ENCODE peak calls at places on chromosomes 6 and 20, in four cellular contexts. J is choroid plexus epithelial cell; E is CD8-positive, alpha-beta T cell; M is cardiac muscle cell. I is an unnamed sample.

GRCh38 chr6:112027942-112028674 is 25.8 kb upstream of the CCN6 start:
- DNase-seq in J (peak), E (peak), M (no peak), I (no peak)

GRCh38 chr6:6586671-6587526 is 1.6 kb upstream of the LY86 start:
- DNase-seq in J (no peak), E (no peak), M (no peak), I (no peak)

GRCh38 chr6:159679091-159680077 is 13.7 kb downstream of the SOD2 start:
- DNase-seq in J (peak), E (no peak), M (no peak), I (no peak)

GRCh38 chr6:151391471-151392428 is at the start of gene ZBTB2:
- DNase-seq in J (peak), E (peak), M (peak), I (peak)

GRCh38 chr20:43849496-43850197 is 65.0 kb upstream of the TOX2 start:
- DNase-seq in J (peak), E (no peak), M (no peak), I (peak)

GRCh38 chr20:6178537-6178936 is 55.7 kb upstream of the FERMT1 start:
- DNase-seq in J (peak), E (no peak), M (peak), I (peak)

GRCh38 chr6:39266782-39267355 is 37.6 kb upstream of the KCNK5 start:
- DNase-seq in J (no peak), E (no peak), M (no peak), I (no peak)

GRCh38 chr20:4717816-4718215 is 3.9 kb upstream of the PRND start:
- DNase-seq in J (no peak), E (no peak), M (no peak), I (peak)

GRCh38 chr20:18430172-18430826 is 36.5 kb downstream of the DZANK1 start:
- DNase-seq in J (no peak), E (no peak), M (no peak), I (no peak)

GRCh38 chr20:49584418-49585382 is 16.8 kb upstream of the PTGIS start:
- DNase-seq in J (no peak), E (no peak), M (no peak), I (no peak)

GRCh38 chr6:125749112-125749863 is at the start of gene HEY2:
- DNase-seq in J (peak), E (peak), M (peak), I (peak)

GRCh38 chr20:52154575-52154974 is 37.0 kb downstream of the ZFP64 start:
- DNase-seq in J (no peak), E (no peak), M (no peak), I (no peak)

GRCh38 chr20:40265872-40266533 is 423.0 kb downstream of the MAFB start:
- DNase-seq in J (peak), E (no peak), M (peak), I (peak)

GRCh38 chr20:33423141-33423834 is 20.3 kb downstream of the SNTA1 start:
- DNase-seq in J (peak), E (no peak), M (peak), I (peak)

GRCh38 chr6:167402195-167402686 is 77.4 kb downstream of the TTLL2 start:
- DNase-seq in J (no peak), E (no peak), M (no peak), I (no peak)

GRCh38 chr6:42978793-42979522 is at the start of gene PEX6:
- DNase-seq in J (peak), E (peak), M (peak), I (peak)

GRCh38 chr6:112109267-112109666 is 21.9 kb downstream of the FAM229B start:
- DNase-seq in J (no peak), E (no peak), M (peak), I (no peak)

GRCh38 chr6:133368664-133369063 is 127.5 kb downstream of the EYA4 start:
- DNase-seq in J (peak), E (no peak), M (no peak), I (peak)

GRCh38 chr6:34248198-34248726 is 544 bp downstream of the SMIM29 start:
- DNase-seq in J (peak), E (no peak), M (no peak), I (peak)

GRCh38 chr6:41411961-41412360 is 76.6 kb downstream of the NCR2 start:
- DNase-seq in J (no peak), E (no peak), M (no peak), I (no peak)

GRCh38 chr6:14053776-14054175 is 63.8 kb upstream of the CD83 start:
- DNase-seq in J (no peak), E (no peak), M (no peak), I (no peak)

GRCh38 chr20:23918101-23918862 is 38.7 kb upstream of the CST5 start:
- DNase-seq in J (no peak), E (no peak), M (no peak), I (no peak)

GRCh38 chr6:71250050-71250689 is 38.4 kb upstream of the OGFRL1 start:
- DNase-seq in J (peak), E (no peak), M (no peak), I (peak)

GRCh38 chr20:35134472-35134871 is 12.7 kb downstream of the EDEM2 start:
- DNase-seq in J (peak), E (no peak), M (peak), I (no peak)

GRCh38 chr20:38001173-38001875 is 31.9 kb downstream of the TTI1 start:
- DNase-seq in J (peak), E (no peak), M (no peak), I (peak)

GRCh38 chr6:88662653-88663174 is 300.7 kb downstream of the RNGTT start:
- DNase-seq in J (no peak), E (no peak), M (no peak), I (no peak)

GRCh38 chr6:22082278-22082677 is 214.6 kb downstream of the PRL start:
- DNase-seq in J (no peak), E (no peak), M (no peak), I (no peak)

GRCh38 chr6:26045939-26046368 is 41.3 kb upstream of the HFE start:
- DNase-seq in J (no peak), E (no peak), M (no peak), I (peak)

GRCh38 chr20:20412750-20413149 is 44.8 kb downstream of the INSM1 start:
- DNase-seq in J (no peak), E (no peak), M (no peak), I (no peak)

GRCh38 chr20:3093861-3094361 is 9.4 kb upstream of the AVP start:
- DNase-seq in J (no peak), E (no peak), M (no peak), I (no peak)

GRCh38 chr20:44704551-44704971 is 10.6 kb upstream of the CCN5 start:
- DNase-seq in J (peak), E (no peak), M (no peak), I (peak)

GRCh38 chr6:136037246-136037884 is 185.9 kb downstream of the PDE7B start:
- DNase-seq in J (peak), E (no peak), M (no peak), I (no peak)

DNA sequence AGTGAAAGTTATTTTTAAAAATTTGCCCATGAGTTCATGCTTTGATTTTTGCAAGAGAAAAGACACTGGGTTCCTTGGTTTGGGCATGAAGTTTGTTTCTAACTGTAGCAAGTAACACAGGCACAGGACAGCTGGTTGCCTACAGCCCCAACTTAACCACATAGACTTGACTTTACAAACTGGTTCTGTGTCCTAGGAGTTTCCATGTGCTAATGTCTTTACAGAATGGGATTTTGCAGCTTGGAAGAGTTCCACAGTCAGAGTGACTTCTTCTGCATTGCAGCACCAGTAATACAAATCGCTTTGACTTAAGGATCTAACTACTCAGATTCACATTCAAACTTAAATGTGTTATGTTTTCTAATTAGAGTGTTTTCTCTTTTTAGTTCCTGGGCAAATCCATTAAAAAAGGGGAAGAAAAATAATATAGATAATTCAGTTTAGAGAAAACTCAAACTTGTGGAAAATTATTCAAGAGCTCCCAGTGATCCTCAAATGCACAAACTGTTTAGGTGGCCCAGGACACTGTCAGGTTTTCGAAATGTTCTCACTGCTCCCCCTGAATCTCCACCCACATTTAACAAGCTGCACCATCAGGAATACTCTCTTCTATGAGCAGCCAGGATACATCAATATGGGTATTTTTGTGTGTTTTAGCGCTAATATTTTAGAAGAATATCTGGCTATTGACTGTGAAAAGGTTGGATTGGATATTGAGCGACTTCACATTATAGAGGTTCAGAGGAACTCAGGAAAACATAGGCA is 44.1 kb downstream of the OR2B2 start:
- DNase-seq in J (peak), E (no peak), M (no peak), I (no peak)
- TF ChIP-seq CTCF in J (no peak), E (no peak), M (no peak), I (no peak)

GRCh38 chr6:12992770-12993169 is 276.2 kb downstream of the PHACTR1 start:
- DNase-seq in J (no peak), E (no peak), M (no peak), I (no peak)
- TF ChIP-seq CTCF in J (no peak), E (no peak), M (no peak), I (no peak)

GRCh38 chr6:32146687-32147086 is 5.1 kb downstream of the PRRT1 start:
- DNase-seq in J (no peak), E (no peak), M (peak), I (no peak)

GRCh38 chr6:32148722-32149576 is 2.8 kb downstream of the PRRT1 start:
- DNase-seq in J (peak), E (peak), M (no peak), I (no peak)

GRCh38 chr6:32148289-32148688 is 3.5 kb downstream of the PRRT1 start:
- DNase-seq in J (peak), E (no peak), M (no peak), I (no peak)

GRCh38 chr6:32146287-32146686 is 5.5 kb downstream of the PRRT1 start:
- DNase-seq in J (no peak), E (no peak), M (no peak), I (no peak)

DNA sequence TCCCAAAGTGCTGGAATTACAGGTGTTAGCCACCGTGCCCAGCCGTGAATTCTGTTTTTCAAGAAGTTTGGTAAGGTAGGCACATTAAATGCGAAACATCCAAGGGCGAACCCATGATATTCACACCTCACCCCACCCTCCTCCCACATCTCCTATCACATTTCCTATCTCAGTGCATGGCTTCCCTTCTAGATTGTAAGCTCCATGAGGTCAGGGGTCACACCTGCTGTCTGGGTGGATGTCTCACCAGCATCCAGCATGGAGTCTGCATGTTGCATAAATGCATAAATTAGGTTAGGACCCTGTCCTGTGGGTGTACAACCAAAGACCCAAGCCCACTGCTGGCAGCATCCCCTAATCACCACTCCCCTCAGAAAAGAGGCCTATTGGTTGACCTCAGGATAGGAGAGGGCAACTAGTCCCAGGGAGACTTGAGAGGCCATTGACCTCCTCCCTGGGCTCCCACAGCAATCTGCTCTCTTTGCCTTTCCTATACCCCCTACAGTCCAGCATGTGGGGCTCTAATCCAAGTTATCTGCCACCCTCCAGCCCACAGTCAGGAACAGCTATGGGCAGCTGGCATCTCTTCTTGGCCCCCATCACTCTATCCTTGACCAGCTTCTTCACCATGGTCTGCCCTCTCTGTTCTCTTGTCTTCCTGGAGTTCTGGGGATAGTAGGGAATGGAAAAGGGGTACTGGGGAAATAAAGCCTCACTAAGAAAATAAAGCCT is 4.2 kb downstream of the PRRT1 start:
- DNase-seq in J (no peak), E (no peak), M (no peak), I (no peak)
- TF ChIP-seq CTCF in J (no peak), E (no peak), M (no peak), I (no peak)

GRCh38 chr6:139996253-139996834 is 621.9 kb upstream of the CITED2 start:
- DNase-seq in J (peak), E (no peak), M (peak), I (peak)
- TF ChIP-seq CTCF in J (no peak), E (no peak), M (no peak), I (peak)

GRCh38 chr6:90346729-90347128 is 50.1 kb upstream of the BACH2 start:
- DNase-seq in J (no peak), E (no peak), M (no peak), I (no peak)

GRCh38 chr6:90338409-90338808 is 41.8 kb upstream of the BACH2 start:
- DNase-seq in J (peak), E (no peak), M (no peak), I (peak)

GRCh38 chr6:90347411-90347841 is 50.8 kb upstream of the BACH2 start:
- DNase-seq in J (no peak), E (no peak), M (no peak), I (peak)

GRCh38 chr6:90343581-90343980 is 46.9 kb upstream of the BACH2 start:
- DNase-seq in J (peak), E (no peak), M (no peak), I (peak)
- TF ChIP-seq CTCF in J (peak), E (no peak), M (peak), I (no peak)

GRCh38 chr6:53069431-53069830 is 4.2 kb downstream of the FBXO9 start:
- DNase-seq in J (no peak), E (no peak), M (no peak), I (no peak)
- TF ChIP-seq CTCF in J (no peak), E (no peak), M (no peak), I (no peak)

GRCh38 chr6:28377879-28378278 is 21.7 kb downstream of the ZSCAN12 start:
- DNase-seq in J (no peak), E (no peak), M (no peak), I (no peak)

GRCh38 chr6:28378644-28379043 is 20.9 kb downstream of the ZSCAN12 start:
- DNase-seq in J (no peak), E (no peak), M (no peak), I (no peak)

GRCh38 chr6:28380381-28380780 is 19.2 kb downstream of the ZSCAN12 start:
- DNase-seq in J (no peak), E (no peak), M (no peak), I (no peak)

GRCh38 chr6:28384143-28384533 is 15.4 kb downstream of the ZSCAN12 start:
- DNase-seq in J (no peak), E (no peak), M (no peak), I (no peak)

GRCh38 chr6:28383235-28384142 is 16.1 kb downstream of the ZSCAN12 start:
- DNase-seq in J (peak), E (peak), M (peak), I (peak)
- TF ChIP-seq CTCF in J (peak), E (no peak), M (peak), I (peak)

GRCh38 chr20:13321416-13321815 is 100.3 kb downstream of the ISM1 start:
- DNase-seq in J (no peak), E (no peak), M (no peak), I (no peak)

GRCh38 chr20:13322621-13323020 is 101.5 kb downstream of the ISM1 start:
- DNase-seq in J (no peak), E (no peak), M (peak), I (no peak)

GRCh38 chr20:13325796-13326340 is 104.8 kb downstream of the ISM1 start:
- DNase-seq in J (no peak), E (no peak), M (no peak), I (no peak)

GRCh38 chr20:13322198-13322597 is 101.1 kb downstream of the ISM1 start:
- DNase-seq in J (no peak), E (no peak), M (no peak), I (no peak)

GRCh38 chr20:13325033-13325432 is 104.0 kb downstream of the ISM1 start:
- DNase-seq in J (peak), E (no peak), M (peak), I (peak)
- TF ChIP-seq CTCF in J (peak), E (no peak), M (peak), I (peak)

GRCh38 chr20:21529863-21530262 is 16.0 kb upstream of the NKX2-2 start:
- DNase-seq in J (no peak), E (no peak), M (no peak), I (peak)

GRCh38 chr20:21526776-21527175 is 12.9 kb upstream of the NKX2-2 start:
- DNase-seq in J (no peak), E (no peak), M (no peak), I (no peak)

GRCh38 chr20:21527908-21528307 is 14.0 kb upstream of the NKX2-2 start:
- DNase-seq in J (no peak), E (no peak), M (no peak), I (no peak)

GRCh38 chr20:21523895-21524294 is 10.0 kb upstream of the NKX2-2 start:
- DNase-seq in J (no peak), E (no peak), M (no peak), I (no peak)

DNA sequence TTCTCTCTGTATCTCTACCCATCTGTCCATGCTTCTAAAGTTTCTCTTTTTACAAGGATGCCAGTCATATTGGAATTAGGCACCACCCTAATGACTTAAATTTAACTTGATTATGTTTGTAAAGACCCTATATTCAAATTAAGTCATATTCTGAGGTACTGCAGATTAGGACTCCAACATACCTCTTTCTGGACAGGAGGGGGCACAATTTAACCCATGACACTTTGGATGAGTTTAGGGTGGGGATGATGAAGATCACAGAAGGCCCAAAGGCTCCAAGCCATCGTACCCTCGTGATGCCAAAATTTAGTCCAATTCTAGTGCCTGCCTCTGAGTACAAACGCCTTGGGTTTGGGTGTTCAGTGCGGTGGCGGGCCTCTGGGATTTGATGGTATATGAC is 15.0 kb upstream of the NKX2-2 start:
- DNase-seq in J (no peak), E (no peak), M (no peak), I (no peak)
- TF ChIP-seq CTCF in J (no peak), E (no peak), M (no peak), I (peak)